ENCODE peak calls at places on chromosomes 11 and 22, in nine cellular contexts. One of them, this sample, is unnamed. For H3K9me3, the result is how much of the 10 kb centered on the place peaks cover.

GRCh38 chr11:129895126-129896041 is at the start of gene NFRKB:
- DNase-seq in cardiac muscle cell: peak
- DNase-seq in keratinocyte: no peak
- DNase-seq in sigmoid colon: peak
- DNase-seq in upper lobe of left lung: peak
- DNase-seq in heart right ventricle: peak
- DNase-seq in MM.1S: peak
- DNase-seq in lower lobe of right lung: peak
- DNase-seq in OCI-LY7: peak
- DNase-seq in this sample: peak

GRCh38 chr11:27456140-27456801 is 16.3 kb downstream of the LGR4 start:
- DNase-seq in sigmoid colon: no peak
- DNase-seq in keratinocyte: no peak
- DNase-seq in upper lobe of left lung: no peak
- DNase-seq in MM.1S: no peak
- DNase-seq in cardiac muscle cell: peak
- DNase-seq in OCI-LY7: no peak
- DNase-seq in lower lobe of right lung: no peak
- DNase-seq in heart right ventricle: no peak
- DNase-seq in this sample: no peak

GRCh38 chr11:95455228-95455627 is 224.2 kb upstream of the SESN3 start:
- DNase-seq in cardiac muscle cell: no peak
- DNase-seq in upper lobe of left lung: no peak
- DNase-seq in heart right ventricle: no peak
- DNase-seq in sigmoid colon: no peak
- DNase-seq in lower lobe of right lung: no peak
- DNase-seq in MM.1S: no peak
- DNase-seq in OCI-LY7: no peak
- DNase-seq in keratinocyte: no peak
- DNase-seq in this sample: no peak

GRCh38 chr11:8333431-8334401 is 70.0 kb upstream of the LMO1 start:
- DNase-seq in upper lobe of left lung: peak
- DNase-seq in MM.1S: no peak
- DNase-seq in OCI-LY7: no peak
- DNase-seq in sigmoid colon: no peak
- DNase-seq in cardiac muscle cell: no peak
- DNase-seq in heart right ventricle: no peak
- DNase-seq in keratinocyte: no peak
- DNase-seq in lower lobe of right lung: no peak
- DNase-seq in this sample: no peak

GRCh38 chr11:33657757-33658156 is 42.9 kb downstream of the C11orf91 start:
- DNase-seq in keratinocyte: no peak
- DNase-seq in heart right ventricle: no peak
- DNase-seq in MM.1S: no peak
- DNase-seq in OCI-LY7: no peak
- DNase-seq in lower lobe of right lung: no peak
- DNase-seq in cardiac muscle cell: no peak
- DNase-seq in upper lobe of left lung: no peak
- DNase-seq in sigmoid colon: no peak
- DNase-seq in this sample: no peak

GRCh38 chr22:48405741-48406140 is 1421.9 kb downstream of the BRD1 start:
- DNase-seq in upper lobe of left lung: no peak
- DNase-seq in keratinocyte: no peak
- DNase-seq in lower lobe of right lung: no peak
- DNase-seq in sigmoid colon: no peak
- DNase-seq in heart right ventricle: no peak
- DNase-seq in OCI-LY7: no peak
- DNase-seq in cardiac muscle cell: no peak
- DNase-seq in MM.1S: no peak
- DNase-seq in this sample: no peak

GRCh38 chr11:11931461-11932055 is 76.9 kb downstream of the DKK3 start:
- DNase-seq in MM.1S: peak
- DNase-seq in lower lobe of right lung: no peak
- DNase-seq in upper lobe of left lung: no peak
- DNase-seq in cardiac muscle cell: peak
- DNase-seq in sigmoid colon: no peak
- DNase-seq in heart right ventricle: no peak
- DNase-seq in OCI-LY7: peak
- DNase-seq in keratinocyte: peak
- DNase-seq in this sample: no peak

GRCh38 chr11:94674005-94674491 is 94.1 kb upstream of the AMOTL1 start:
- DNase-seq in OCI-LY7: no peak
- DNase-seq in keratinocyte: peak
- DNase-seq in cardiac muscle cell: no peak
- DNase-seq in heart right ventricle: no peak
- DNase-seq in upper lobe of left lung: no peak
- DNase-seq in MM.1S: no peak
- DNase-seq in sigmoid colon: no peak
- DNase-seq in lower lobe of right lung: no peak
- DNase-seq in this sample: peak

GRCh38 chr22:32780726-32781310 is 20.7 kb upstream of the TIMP3 start:
- DNase-seq in MM.1S: no peak
- DNase-seq in lower lobe of right lung: no peak
- DNase-seq in upper lobe of left lung: no peak
- DNase-seq in sigmoid colon: no peak
- DNase-seq in keratinocyte: no peak
- DNase-seq in heart right ventricle: no peak
- DNase-seq in cardiac muscle cell: no peak
- DNase-seq in OCI-LY7: no peak
- DNase-seq in this sample: no peak

GRCh38 chr22:37130031-37130430 is 19.7 kb downstream of the IL2RB start:
- DNase-seq in sigmoid colon: no peak
- DNase-seq in MM.1S: no peak
- DNase-seq in keratinocyte: no peak
- DNase-seq in OCI-LY7: no peak
- DNase-seq in upper lobe of left lung: no peak
- DNase-seq in lower lobe of right lung: no peak
- DNase-seq in heart right ventricle: no peak
- DNase-seq in cardiac muscle cell: no peak
- DNase-seq in this sample: no peak

GRCh38 chr11:44342616-44343015 is 32.7 kb upstream of the ALX4 start:
- DNase-seq in OCI-LY7: no peak
- DNase-seq in lower lobe of right lung: no peak
- DNase-seq in MM.1S: no peak
- DNase-seq in keratinocyte: no peak
- DNase-seq in heart right ventricle: no peak
- DNase-seq in sigmoid colon: no peak
- DNase-seq in cardiac muscle cell: no peak
- DNase-seq in upper lobe of left lung: no peak
- DNase-seq in this sample: no peak

GRCh38 chr11:76654980-76655379 is 15.6 kb downstream of the LRRC32 start:
- DNase-seq in keratinocyte: no peak
- DNase-seq in upper lobe of left lung: peak
- DNase-seq in heart right ventricle: no peak
- DNase-seq in OCI-LY7: no peak
- DNase-seq in lower lobe of right lung: no peak
- DNase-seq in MM.1S: no peak
- DNase-seq in cardiac muscle cell: no peak
- DNase-seq in sigmoid colon: peak
- DNase-seq in this sample: no peak

GRCh38 chr11:66438009-66438503 is 592 bp downstream of the MRPL11 start:
- DNase-seq in upper lobe of left lung: no peak
- DNase-seq in OCI-LY7: no peak
- DNase-seq in cardiac muscle cell: no peak
- DNase-seq in MM.1S: peak
- DNase-seq in keratinocyte: no peak
- DNase-seq in sigmoid colon: no peak
- DNase-seq in heart right ventricle: no peak
- DNase-seq in lower lobe of right lung: no peak
- DNase-seq in this sample: no peak

GRCh38 chr11:66428933-66429332 is 8.1 kb downstream of the NPAS4 start:
- DNase-seq in cardiac muscle cell: no peak
- DNase-seq in sigmoid colon: no peak
- DNase-seq in upper lobe of left lung: no peak
- DNase-seq in keratinocyte: no peak
- DNase-seq in lower lobe of right lung: no peak
- DNase-seq in heart right ventricle: no peak
- DNase-seq in OCI-LY7: no peak
- DNase-seq in MM.1S: no peak
- DNase-seq in this sample: no peak

GRCh38 chr11:66429983-66430602 is 8.6 kb downstream of the MRPL11 start:
- DNase-seq in sigmoid colon: peak
- DNase-seq in keratinocyte: no peak
- DNase-seq in MM.1S: peak
- DNase-seq in lower lobe of right lung: peak
- DNase-seq in heart right ventricle: peak
- DNase-seq in cardiac muscle cell: peak
- DNase-seq in OCI-LY7: peak
- DNase-seq in upper lobe of left lung: peak
- DNase-seq in this sample: peak

GRCh38 chr11:66432597-66432996 is 6.1 kb downstream of the MRPL11 start:
- DNase-seq in keratinocyte: no peak
- DNase-seq in lower lobe of right lung: no peak
- DNase-seq in MM.1S: no peak
- DNase-seq in sigmoid colon: no peak
- DNase-seq in OCI-LY7: no peak
- DNase-seq in heart right ventricle: no peak
- DNase-seq in upper lobe of left lung: no peak
- DNase-seq in cardiac muscle cell: no peak
- DNase-seq in this sample: no peak
- H3K27ac ChIP-seq in keratinocyte: no peak
- H3K27ac ChIP-seq in lower lobe of right lung: no peak
- H3K27ac ChIP-seq in MM.1S: no peak
- H3K27ac ChIP-seq in sigmoid colon: no peak
- H3K27ac ChIP-seq in OCI-LY7: no peak
- H3K27ac ChIP-seq in heart right ventricle: no peak
- H3K27ac ChIP-seq in upper lobe of left lung: no peak
- H3K27ac ChIP-seq in cardiac muscle cell: no peak
- H3K27ac ChIP-seq in this sample: no peak

DNA sequence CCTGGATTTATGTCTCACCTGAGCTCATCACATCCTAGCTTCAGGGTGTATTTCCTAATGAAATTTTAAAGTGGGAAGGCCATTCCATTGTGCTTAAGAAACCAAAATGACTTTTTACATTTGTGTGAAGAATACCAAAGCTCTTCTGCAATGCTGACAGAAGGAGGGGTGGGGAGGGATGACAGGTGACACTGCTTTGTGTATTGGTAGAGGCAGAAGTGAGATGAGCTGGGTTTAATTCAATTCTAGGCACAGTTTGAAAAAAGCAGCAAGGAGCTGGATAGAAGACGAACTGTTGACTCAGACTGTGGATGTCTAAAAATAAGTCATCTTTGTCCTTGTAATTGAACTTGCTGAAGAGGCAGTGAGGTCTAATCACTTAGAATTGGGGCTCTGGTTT is 710.3 kb upstream of the KIRREL3 start:
- DNase-seq in lower lobe of right lung: no peak
- DNase-seq in MM.1S: no peak
- DNase-seq in OCI-LY7: no peak
- DNase-seq in upper lobe of left lung: no peak
- DNase-seq in cardiac muscle cell: no peak
- DNase-seq in sigmoid colon: no peak
- DNase-seq in heart right ventricle: no peak
- DNase-seq in keratinocyte: no peak
- DNase-seq in this sample: no peak
- H3K9me3 ChIP-seq in lower lobe of right lung: under half
- H3K9me3 ChIP-seq in MM.1S: under half
- H3K9me3 ChIP-seq in OCI-LY7: under half
- H3K9me3 ChIP-seq in upper lobe of left lung: under half
- H3K9me3 ChIP-seq in cardiac muscle cell: under half
- H3K9me3 ChIP-seq in sigmoid colon: under half
- H3K9me3 ChIP-seq in heart right ventricle: under half
- H3K9me3 ChIP-seq in keratinocyte: under half
- H3K9me3 ChIP-seq in this sample: under half

GRCh38 chr11:110087820-110088534 is 5.2 kb upstream of the ZC3H12C start:
- DNase-seq in OCI-LY7: no peak
- DNase-seq in MM.1S: no peak
- DNase-seq in sigmoid colon: no peak
- DNase-seq in cardiac muscle cell: peak
- DNase-seq in heart right ventricle: no peak
- DNase-seq in upper lobe of left lung: peak
- DNase-seq in keratinocyte: no peak
- DNase-seq in lower lobe of right lung: no peak
- DNase-seq in this sample: no peak

GRCh38 chr11:110088535-110089344 is 4.5 kb upstream of the ZC3H12C start:
- DNase-seq in cardiac muscle cell: no peak
- DNase-seq in upper lobe of left lung: no peak
- DNase-seq in heart right ventricle: no peak
- DNase-seq in OCI-LY7: no peak
- DNase-seq in MM.1S: peak
- DNase-seq in sigmoid colon: no peak
- DNase-seq in keratinocyte: no peak
- DNase-seq in lower lobe of right lung: no peak
- DNase-seq in this sample: no peak

GRCh38 chr11:110090466-110091026 is 2.6 kb upstream of the ZC3H12C start:
- DNase-seq in cardiac muscle cell: no peak
- DNase-seq in upper lobe of left lung: no peak
- DNase-seq in lower lobe of right lung: no peak
- DNase-seq in keratinocyte: no peak
- DNase-seq in heart right ventricle: no peak
- DNase-seq in MM.1S: no peak
- DNase-seq in sigmoid colon: no peak
- DNase-seq in OCI-LY7: no peak
- DNase-seq in this sample: no peak

GRCh38 chr11:110091995-110092576 is 1.1 kb upstream of the ZC3H12C start:
- DNase-seq in keratinocyte: no peak
- DNase-seq in heart right ventricle: no peak
- DNase-seq in OCI-LY7: no peak
- DNase-seq in lower lobe of right lung: no peak
- DNase-seq in sigmoid colon: no peak
- DNase-seq in cardiac muscle cell: no peak
- DNase-seq in MM.1S: no peak
- DNase-seq in upper lobe of left lung: no peak
- DNase-seq in this sample: no peak

DNA sequence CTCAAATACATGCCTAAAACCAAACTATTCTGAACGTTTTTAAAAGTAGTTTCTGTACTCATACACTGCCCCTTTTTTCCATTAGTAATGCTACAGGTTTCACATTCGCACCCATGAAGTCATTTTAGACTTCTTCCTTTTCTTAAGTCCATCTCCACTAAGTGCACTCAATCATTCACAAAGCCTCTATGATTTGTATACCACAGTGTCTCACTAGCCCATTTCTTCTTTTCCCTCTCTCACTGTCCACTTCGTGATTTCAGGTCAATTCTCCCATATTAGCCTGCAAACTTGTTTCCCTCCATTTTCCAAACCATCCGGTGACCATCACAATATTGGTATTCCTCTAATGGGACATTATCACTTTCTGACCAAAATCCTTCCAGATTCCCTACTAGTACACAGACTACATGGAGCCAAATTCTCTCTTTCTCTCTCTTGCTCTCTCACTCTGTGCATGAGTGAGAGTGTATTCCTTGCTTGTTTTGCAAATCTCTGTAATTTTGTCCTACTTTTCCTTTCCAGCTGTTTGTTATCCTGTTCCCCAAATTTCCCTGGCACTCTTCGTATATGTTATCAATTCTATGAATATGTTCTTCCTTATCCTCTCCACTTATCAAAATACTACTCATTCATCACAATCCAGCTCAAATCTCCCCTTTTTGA is 3.4 kb upstream of the ZC3H12C start:
- DNase-seq in MM.1S: no peak
- DNase-seq in lower lobe of right lung: no peak
- DNase-seq in sigmoid colon: no peak
- DNase-seq in heart right ventricle: no peak
- DNase-seq in keratinocyte: no peak
- DNase-seq in cardiac muscle cell: no peak
- DNase-seq in upper lobe of left lung: no peak
- DNase-seq in OCI-LY7: no peak
- DNase-seq in this sample: no peak
- H3K27ac ChIP-seq in MM.1S: no peak
- H3K27ac ChIP-seq in lower lobe of right lung: no peak
- H3K27ac ChIP-seq in sigmoid colon: no peak
- H3K27ac ChIP-seq in heart right ventricle: no peak
- H3K27ac ChIP-seq in keratinocyte: no peak
- H3K27ac ChIP-seq in cardiac muscle cell: no peak
- H3K27ac ChIP-seq in upper lobe of left lung: no peak
- H3K27ac ChIP-seq in OCI-LY7: no peak
- H3K27ac ChIP-seq in this sample: no peak

GRCh38 chr11:41836426-41836825 is 377.0 kb upstream of the LRRC4C start:
- DNase-seq in heart right ventricle: no peak
- DNase-seq in cardiac muscle cell: peak
- DNase-seq in keratinocyte: no peak
- DNase-seq in upper lobe of left lung: no peak
- DNase-seq in OCI-LY7: no peak
- DNase-seq in MM.1S: no peak
- DNase-seq in sigmoid colon: no peak
- DNase-seq in lower lobe of right lung: no peak
- DNase-seq in this sample: no peak
- H3K9me3 ChIP-seq in heart right ventricle: under half
- H3K9me3 ChIP-seq in cardiac muscle cell: under half
- H3K9me3 ChIP-seq in keratinocyte: under half
- H3K9me3 ChIP-seq in upper lobe of left lung: under half
- H3K9me3 ChIP-seq in OCI-LY7: under half
- H3K9me3 ChIP-seq in MM.1S: under half
- H3K9me3 ChIP-seq in sigmoid colon: under half
- H3K9me3 ChIP-seq in lower lobe of right lung: under half
- H3K9me3 ChIP-seq in this sample: under half

This sample was measured in right atrium auricular region.